ENCODE peak calls at places on chromosomes 5 and 9, in eight cellular contexts. U is fibroblast of lung, L is thyroid gland, A is neural progenitor cell, O is psoas muscle, J is left ventricle myocardium inferior, S is adrenal gland, G is pancreas. B is an unnamed sample.

GRCh38 chr5:133824661-133825254 is 143.7 kb downstream of the C5orf15 start:
- DNase-seq in U (no peak), L (peak; percentile 43), A (no peak), O (no peak), J (no peak), S (no peak), G (no peak), B (no peak)

GRCh38 chr5:132487841-132488555 is 2.6 kb downstream of the IRF1 start:
- DNase-seq in U (no peak), L (no peak), A (no peak), O (no peak), J (peak; percentile 3), S (peak; percentile 20), G (no peak), B (no peak)

GRCh38 chr5:117800261-117800660 is 1188.1 kb downstream of the DTWD2 start:
- DNase-seq in U (peak; percentile 18), L (no peak), A (no peak), O (no peak), J (no peak), S (no peak), G (no peak), B (peak; percentile 17)

GRCh38 chr5:71587709-71588532 is 781 bp downstream of the MCCC2 start:
- DNase-seq in U (peak; percentile 9), L (peak; percentile 29), A (peak; percentile 36), O (no peak), J (no peak), S (peak; percentile 27), G (no peak), B (no peak)

GRCh38 chr9:129834489-129835127 is 467 bp downstream of the C9orf78 start:
- DNase-seq in U (no peak), L (no peak), A (peak; percentile 15), O (no peak), J (no peak), S (no peak), G (no peak), B (no peak)

GRCh38 chr9:26157411-26157810 is 479.2 kb upstream of the TUSC1 start:
- DNase-seq in U (no peak), L (no peak), A (no peak), O (no peak), J (no peak), S (no peak), G (no peak), B (no peak)

GRCh38 chr9:3359048-3359692 is 166.6 kb downstream of the RFX3 start:
- DNase-seq in U (no peak), L (no peak), A (no peak), O (no peak), J (no peak), S (no peak), G (no peak), B (no peak)

GRCh38 chr5:98742395-98743073 is 30.9 kb upstream of the RGMB start:
- DNase-seq in U (no peak), L (no peak), A (peak; percentile 6), O (no peak), J (no peak), S (no peak), G (no peak), B (no peak)

GRCh38 chr5:93278876-93279275 is 302.1 kb downstream of the NR2F1-AS1 start:
- DNase-seq in U (peak; percentile 33), L (no peak), A (no peak), O (no peak), J (no peak), S (no peak), G (no peak), B (no peak)

GRCh38 chr5:115542076-115542475 is 2.5 kb downstream of the FEM1C start:
- DNase-seq in U (no peak), L (no peak), A (no peak), O (no peak), J (no peak), S (no peak), G (no peak), B (no peak)

GRCh38 chr9:133924453-133924852 is 67.7 kb downstream of the VAV2 start:
- DNase-seq in U (no peak), L (no peak), A (no peak), O (no peak), J (no peak), S (no peak), G (no peak), B (no peak)

GRCh38 chr5:54895816-54896341 is 89.5 kb downstream of the ESM1 start:
- DNase-seq in U (peak; percentile 66), L (peak; percentile 56), A (peak; percentile 58), O (no peak), J (no peak), S (peak; percentile 35), G (peak; percentile 37), B (no peak)
- TF ChIP-seq CTCF in U (peak; percentile 61), L (peak; percentile 66), A (peak; percentile 63), O (peak; percentile 50), J (peak; percentile 62), S (peak; percentile 38), G (peak; percentile 27), B (peak; percentile 62)

GRCh38 chr5:126452477-126452876 is 29.3 kb downstream of the GRAMD2B start:
- DNase-seq in U (no peak), L (no peak), A (no peak), O (no peak), J (no peak), S (no peak), G (no peak), B (no peak)

GRCh38 chr5:126448720-126449119 is 25.5 kb downstream of the GRAMD2B start:
- DNase-seq in U (no peak), L (no peak), A (no peak), O (no peak), J (no peak), S (no peak), G (no peak), B (no peak)

GRCh38 chr5:126450895-126451294 is 27.7 kb downstream of the GRAMD2B start:
- DNase-seq in U (no peak), L (no peak), A (no peak), O (no peak), J (no peak), S (no peak), G (no peak), B (no peak)

GRCh38 chr5:126450388-126450787 is 27.2 kb downstream of the GRAMD2B start:
- DNase-seq in U (no peak), L (no peak), A (no peak), O (no peak), J (no peak), S (no peak), G (no peak), B (no peak)

GRCh38 chr5:126449751-126450271 is 26.6 kb downstream of the GRAMD2B start:
- DNase-seq in U (peak; percentile 37), L (no peak), A (no peak), O (no peak), J (no peak), S (no peak), G (no peak), B (no peak)
- H3K4me3 ChIP-seq in U (no peak overlapping the region), L (no peak overlapping the region), A (no peak overlapping the region), O (no peak overlapping the region), J (peak overlapping the region; percentile 31), S (no peak overlapping the region), G (no peak overlapping the region), B (no peak overlapping the region)

GRCh38 chr9:124776952-124777645 is at the start of gene OLFML2A:
- DNase-seq in U (no peak), L (peak; percentile 46), A (peak; percentile 78), O (peak; percentile 65), J (no peak), S (no peak), G (peak; percentile 35), B (no peak)
- TF ChIP-seq CTCF in U (peak; percentile 10), L (peak; percentile 42), A (peak; percentile 75), O (peak; percentile 27), J (peak; percentile 63), S (peak; percentile 30), G (no peak), B (peak; percentile 44)

GRCh38 chr9:86854898-86855523 is 92.3 kb downstream of the GAS1 start:
- DNase-seq in U (peak; percentile 98), L (no peak), A (peak; percentile 94), O (no peak), J (no peak), S (peak; percentile 29), G (peak; percentile 74), B (peak; percentile 87)

GRCh38 chr9:86859056-86859455 is 88.2 kb downstream of the GAS1 start:
- DNase-seq in U (no peak), L (no peak), A (no peak), O (no peak), J (no peak), S (no peak), G (no peak), B (no peak)

GRCh38 chr9:86859966-86860365 is 87.3 kb downstream of the GAS1 start:
- DNase-seq in U (no peak), L (no peak), A (no peak), O (no peak), J (no peak), S (no peak), G (peak; percentile 14), B (no peak)

GRCh38 chr9:86856259-86856658 is 91.0 kb downstream of the GAS1 start:
- DNase-seq in U (peak; percentile 10), L (no peak), A (no peak), O (no peak), J (no peak), S (no peak), G (no peak), B (no peak)
- H3K4me3 ChIP-seq in U (no peak overlapping the region), L (no peak overlapping the region), A (no peak overlapping the region), O (no peak overlapping the region), J (no peak overlapping the region), S (no peak overlapping the region), G (no peak overlapping the region), B (no peak overlapping the region)

GRCh38 chr9:77751341-77752091 is 103.4 kb upstream of the GNA14 start:
- DNase-seq in U (peak; percentile 81), L (no peak), A (peak; percentile 70), O (no peak), J (no peak), S (no peak), G (no peak), B (no peak)
- TF ChIP-seq CTCF in U (peak; percentile 62), L (peak; percentile 64), A (peak; percentile 70), O (peak; percentile 55), J (peak; percentile 64), S (peak; percentile 44), G (no peak), B (peak; percentile 59)

DNA sequence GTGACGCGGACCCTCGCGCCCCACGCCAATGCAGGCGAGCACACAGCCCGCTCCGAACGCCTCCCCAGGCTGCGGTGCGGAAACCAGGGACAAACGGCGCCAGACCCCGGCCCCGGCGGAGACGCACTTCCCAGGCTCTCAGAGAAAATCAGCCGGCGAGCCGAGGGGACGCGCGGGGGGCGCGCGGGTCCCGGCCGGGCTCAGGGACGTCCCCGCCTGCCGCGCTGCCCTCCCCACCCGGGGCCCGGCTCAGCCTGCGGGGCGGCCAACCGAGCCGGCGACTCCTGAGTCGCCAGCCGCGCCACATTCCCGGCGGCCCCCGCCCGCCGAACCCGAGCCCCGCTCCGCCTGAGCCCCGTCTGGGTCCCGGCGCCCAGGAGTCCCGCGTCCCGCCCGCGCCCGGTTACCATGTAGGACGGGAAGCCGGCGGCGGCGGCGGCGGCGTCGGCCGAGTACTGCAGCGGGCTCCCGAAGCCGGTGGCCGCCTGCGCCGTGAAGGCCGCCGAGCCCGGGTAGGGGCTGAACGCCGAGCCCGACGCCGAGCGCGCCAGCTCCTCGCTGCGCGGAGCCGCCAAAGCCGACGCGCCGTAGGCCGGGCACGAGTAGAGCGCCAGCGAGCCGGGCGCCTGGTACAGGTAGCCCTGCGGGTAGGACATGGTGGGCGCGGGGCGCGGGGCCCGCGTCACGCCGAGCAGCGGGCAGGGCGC is 566 bp downstream of the IRX2 start:
- DNase-seq in U (no peak), L (no peak), A (peak; percentile 78), O (no peak), J (no peak), S (no peak), G (no peak), B (no peak)
- H3K4me3 ChIP-seq in U (no peak overlapping the region), L (no peak overlapping the region), A (peak overlapping the region; percentile 69), O (peak overlapping the region; percentile 31), J (peak overlapping the region; percentile 59), S (no peak overlapping the region), G (no peak overlapping the region), B (no peak overlapping the region)